ENCODE peak calls at places on chromosome X, in six cellular contexts. D is stomach, C is Peyer's patch, L is NB4, M is breast epithelium, H is tibial nerve. X is an unnamed sample.

GRCh38 chrX:10904220-10904619 is 206.9 kb upstream of the HCCS start:
- DNase-seq in D (no peak), C (no peak), L (no peak), M (no peak), H (no peak), X (no peak)

GRCh38 chrX:40061871-40062524 is 35.8 kb downstream of the BCOR start:
- DNase-seq in D (no peak), C (no peak), L (no peak), M (no peak), H (no peak), X (no peak)

GRCh38 chrX:906586-906985 is 276.0 kb downstream of the SHOX start:
- DNase-seq in D (no peak), C (no peak), L (no peak), M (no peak), H (no peak), X (no peak)

GRCh38 chrX:15739886-15740285 is 1.8 kb downstream of the CA5B start:
- DNase-seq in D (no peak), C (no peak), L (no peak), M (no peak), H (no peak), X (no peak)

GRCh38 chrX:15269618-15270521 is at the start of gene ASB9:
- DNase-seq in D (peak; percentile 71), C (peak; percentile 43), L (no peak), M (no peak), H (peak; percentile 4), X (no peak)

GRCh38 chrX:4043951-4044350 is 330.5 kb upstream of the PRKX start:
- DNase-seq in D (no peak), C (no peak), L (no peak), M (no peak), H (no peak), X (no peak)

GRCh38 chrX:150610446-150610845 is 42.0 kb downstream of the MTM1 start:
- DNase-seq in D (no peak), C (no peak), L (no peak), M (no peak), H (no peak), X (no peak)

GRCh38 chrX:153882086-153882498 is 3.9 kb downstream of the L1CAM start:
- DNase-seq in D (no peak), C (no peak), L (no peak), M (no peak), H (no peak), X (no peak)

GRCh38 chrX:140733766-140734342 is 24.3 kb downstream of the LINC00632 start:
- DNase-seq in D (no peak), C (no peak), L (peak; percentile 58), M (no peak), H (no peak), X (no peak)

GRCh38 chrX:105464611-105465010 is 244.1 kb upstream of the TEX13A start:
- DNase-seq in D (no peak), C (no peak), L (no peak), M (no peak), H (no peak), X (no peak)

GRCh38 chrX:127207326-127207725 is 387.8 kb downstream of the PRR32 start:
- DNase-seq in D (no peak), C (no peak), L (no peak), M (no peak), H (no peak), X (no peak)

GRCh38 chrX:17706676-17707075 is 30.6 kb upstream of the SCML1 start:
- DNase-seq in D (no peak), C (no peak), L (no peak), M (no peak), H (no peak), X (no peak)

GRCh38 chrX:47574609-47575325 is 7.5 kb upstream of the TIMP1 start:
- DNase-seq in D (no peak), C (no peak), L (peak; percentile 43), M (no peak), H (no peak), X (no peak)

GRCh38 chrX:150514462-150514861 is 54.0 kb upstream of the MTM1 start:
- DNase-seq in D (no peak), C (no peak), L (no peak), M (no peak), H (no peak), X (no peak)

GRCh38 chrX:118763489-118763888 is 36.1 kb downstream of the IL13RA1 start:
- DNase-seq in D (no peak), C (no peak), L (no peak), M (no peak), H (no peak), X (no peak)

GRCh38 chrX:8663325-8663724 is 68.6 kb downstream of the ANOS1 start:
- DNase-seq in D (no peak), C (no peak), L (no peak), M (no peak), H (no peak), X (no peak)

DNA sequence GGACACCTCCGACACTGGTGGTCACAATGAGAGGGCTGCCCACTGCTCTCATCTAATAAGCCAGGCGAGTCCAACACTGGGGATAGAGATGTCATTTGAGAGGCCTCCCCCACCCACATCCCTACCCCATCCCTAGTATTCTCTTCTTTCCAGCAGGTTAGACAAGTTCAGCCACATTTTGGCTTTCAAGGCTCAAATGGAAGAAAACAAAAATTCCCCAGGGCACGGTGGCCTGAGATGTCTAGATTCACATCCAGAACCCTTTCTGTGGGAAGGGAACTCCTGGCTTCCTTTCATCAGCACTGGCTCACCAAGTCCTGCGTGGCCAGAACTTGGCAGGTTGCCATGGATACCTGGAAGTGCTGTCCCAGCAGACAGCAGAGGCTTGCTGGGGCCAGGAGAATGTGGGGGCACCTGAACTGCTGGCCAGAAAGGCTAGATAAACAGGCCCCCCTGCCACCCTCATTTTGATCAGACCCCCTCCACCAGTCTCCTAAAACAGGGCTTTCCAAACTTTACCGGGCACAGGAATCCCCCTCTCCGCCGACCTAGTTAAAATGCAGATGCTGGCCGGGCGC is 1.3 kb upstream of the NYX start:
- DNase-seq in D (no peak), C (no peak), L (no peak), M (no peak), H (no peak), X (no peak)
- TF ChIP-seq POLR2A in D (no peak), C (no peak), L (no peak), M (no peak), H (no peak), X (no peak)

DNA sequence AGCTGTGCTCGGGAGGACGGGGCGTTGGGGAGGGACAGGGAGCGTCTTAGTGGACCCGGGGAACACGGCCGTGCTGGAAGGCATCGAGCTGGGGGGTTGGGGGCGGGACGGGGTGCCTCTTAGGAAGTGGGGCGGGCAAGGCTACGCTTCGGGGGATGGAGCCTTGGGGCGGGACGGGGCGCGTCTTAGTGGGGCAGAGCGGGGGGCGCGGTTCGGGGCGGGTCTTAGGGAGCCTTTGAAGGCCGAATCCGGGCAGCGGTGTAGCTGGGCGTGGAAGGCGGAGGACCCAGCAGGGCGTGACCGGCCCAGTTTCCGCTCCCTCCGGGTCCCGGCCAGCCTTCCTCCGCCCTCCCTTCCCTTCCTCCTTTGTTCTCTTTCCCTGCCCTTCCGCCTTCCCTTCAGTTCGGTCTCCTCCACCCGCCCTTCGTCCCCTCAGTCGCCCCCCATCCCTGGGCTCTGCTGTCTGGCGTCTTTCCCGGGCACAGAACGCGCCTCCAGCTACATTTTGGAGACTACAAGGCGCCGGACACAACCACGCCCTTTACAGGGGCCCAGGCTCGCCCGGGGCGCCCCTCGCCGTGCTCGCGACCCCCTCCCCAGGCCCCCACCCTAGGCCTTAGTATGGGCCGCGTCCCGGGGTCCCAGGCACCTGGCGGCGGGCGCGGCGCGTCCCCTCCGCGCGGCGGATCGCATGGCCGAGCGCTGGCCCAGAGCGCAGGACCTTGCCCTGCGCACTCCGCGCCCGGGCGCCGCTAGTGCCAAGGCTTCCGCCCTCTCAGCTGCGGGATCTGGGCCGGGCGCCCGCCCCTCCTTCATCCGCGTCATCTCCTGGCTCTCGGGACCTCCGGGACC is at the start of gene ARSD:
- DNase-seq in D (peak; percentile 95), C (peak; percentile 87), L (peak; percentile 84), M (peak; percentile 87), H (peak; percentile 77), X (peak; percentile 73)
- TF ChIP-seq POLR2A in D (peak; percentile 9), C (peak; percentile 83), L (no peak), M (peak; percentile 65), H (peak; percentile 83), X (peak; percentile 66)

GRCh38 chrX:130261494-130261893 is 7.2 kb downstream of the ZNF280C start:
- DNase-seq in D (no peak), C (no peak), L (no peak), M (no peak), H (no peak), X (no peak)

GRCh38 chrX:130264573-130264972 is 4.1 kb downstream of the ZNF280C start:
- DNase-seq in D (no peak), C (no peak), L (no peak), M (no peak), H (no peak), X (no peak)

GRCh38 chrX:130263016-130263415 is 5.7 kb downstream of the ZNF280C start:
- DNase-seq in D (no peak), C (no peak), L (no peak), M (no peak), H (no peak), X (no peak)

GRCh38 chrX:130260316-130260715 is 8.4 kb downstream of the ZNF280C start:
- DNase-seq in D (no peak), C (no peak), L (no peak), M (no peak), H (no peak), X (no peak)
- TF ChIP-seq POLR2A in D (no peak), C (no peak), L (no peak), M (no peak), H (no peak), X (no peak)

GRCh38 chrX:41348551-41348950 is 14.6 kb downstream of the DDX3X start:
- DNase-seq in D (no peak), C (no peak), L (no peak), M (no peak), H (no peak), X (no peak)

GRCh38 chrX:41350976-41351569 is 17.1 kb downstream of the DDX3X start:
- DNase-seq in D (no peak), C (no peak), L (peak; percentile 25), M (no peak), H (no peak), X (no peak)

GRCh38 chrX:41351923-41352322 is 18.0 kb downstream of the DDX3X start:
- DNase-seq in D (no peak), C (no peak), L (no peak), M (no peak), H (no peak), X (no peak)

GRCh38 chrX:41352329-41352801 is 18.4 kb downstream of the DDX3X start:
- DNase-seq in D (no peak), C (no peak), L (no peak), M (no peak), H (no peak), X (no peak)

DNA sequence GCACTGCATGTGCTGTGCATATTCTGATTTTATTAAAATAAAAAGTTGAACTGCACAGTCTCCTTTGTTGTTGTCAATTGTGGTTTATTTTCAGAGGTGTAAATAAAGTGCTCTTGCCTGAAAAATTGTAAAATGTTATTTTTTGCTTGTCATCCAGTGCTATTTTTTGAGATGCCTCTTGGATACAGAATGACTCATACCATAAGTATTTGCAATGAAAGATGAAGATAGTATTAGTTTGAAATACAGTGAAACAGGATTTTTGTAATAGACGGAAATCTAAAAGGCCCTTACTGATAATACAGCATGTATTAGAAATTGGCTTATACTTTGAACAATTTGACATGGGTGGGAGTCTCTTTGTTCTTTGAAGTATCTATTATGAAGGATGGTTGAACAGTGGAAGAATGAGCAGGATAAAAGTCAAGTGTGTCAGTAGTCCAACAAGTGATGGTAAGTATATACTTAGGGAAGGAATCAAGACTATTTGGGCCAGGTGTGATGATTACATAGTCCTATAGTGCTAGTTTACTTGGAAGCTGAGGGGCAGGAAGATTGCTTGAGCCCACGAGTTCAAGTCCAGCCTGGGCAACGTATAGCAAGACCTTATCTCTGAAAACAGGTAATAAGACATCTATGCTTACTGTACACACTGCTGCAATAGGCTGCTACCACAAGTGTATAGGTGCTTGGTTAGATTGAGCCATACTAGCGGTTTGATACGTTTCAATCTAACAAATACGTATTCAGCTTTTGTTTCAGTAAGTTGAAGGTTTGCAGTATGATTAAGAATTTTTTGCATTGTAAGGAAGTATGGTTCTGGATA is 16.4 kb downstream of the DDX3X start:
- DNase-seq in D (no peak), C (no peak), L (peak; percentile 24), M (no peak), H (no peak), X (no peak)
- TF ChIP-seq POLR2A in D (no peak), C (no peak), L (peak; percentile 33), M (no peak), H (no peak), X (no peak)

X was measured in gastrocnemius medialis.